ENCODE peak calls at places on chromosomes 7 and 10, in four cellular contexts. U is CD4-positive, CD25-positive, alpha-beta regulatory T cell; T is esophagus squamous epithelium; S is heart right ventricle. N is an unnamed sample.
A peak's percentile ranks its signal among the peaks of the same experiment; 100 is the strongest.

GRCh38 chr10:78749898-78750297 is 318.9 kb upstream of the ZMIZ1 start:
- DNase-seq in T (no peak), U (no peak), S (no peak), N (peak; percentile 38)

GRCh38 chr7:138799336-138799965 is 1.5 kb upstream of the ATP6V0A4 start:
- DNase-seq in S (no peak), U (no peak), T (no peak), N (no peak)

GRCh38 chr7:146411975-146412374 is 295.4 kb downstream of the CNTNAP2 start:
- DNase-seq in U (no peak), T (no peak), S (no peak), N (no peak)

GRCh38 chr10:68506406-68506805 is 20.9 kb downstream of the SLC25A16 start:
- DNase-seq in U (no peak), S (no peak), T (no peak), N (no peak)

GRCh38 chr10:1163204-1163660 is 107.0 kb downstream of the WDR37 start:
- DNase-seq in S (no peak), U (no peak), T (no peak), N (no peak)

GRCh38 chr7:2479276-2480070 is 3.3 kb upstream of the GRIFIN start:
- DNase-seq in S (peak; percentile 4), U (no peak), T (no peak), N (no peak)

GRCh38 chr7:148458263-148458662 is 132.3 kb upstream of the C7orf33 start:
- DNase-seq in U (no peak), S (no peak), T (no peak), N (no peak)

GRCh38 chr10:72087392-72087968 is 871 bp downstream of the SPOCK2 start:
- DNase-seq in T (no peak), U (peak; percentile 57), S (no peak), N (peak; percentile 33)

GRCh38 chr10:99337261-99337905 is 8.2 kb downstream of the CNNM1 start:
- DNase-seq in U (no peak), T (no peak), S (no peak), N (no peak)

GRCh38 chr7:30087371-30087770 is 47.4 kb upstream of the MTURN start:
- DNase-seq in T (no peak), S (no peak), U (no peak), N (no peak)

GRCh38 chr7:1131471-1132265 is 28.3 kb downstream of the ZFAND2A start:
- DNase-seq in U (no peak), T (no peak), S (no peak), N (no peak)

GRCh38 chr10:47047127-47047504 is 135.9 kb downstream of the PTPN20 start:
- DNase-seq in S (no peak), U (no peak), T (no peak), N (no peak)

GRCh38 chr10:77675347-77675746 is 37.7 kb upstream of the KCNMA1 start:
- DNase-seq in U (no peak), S (no peak), T (no peak), N (no peak)

GRCh38 chr7:36535866-36536664 is 146.4 kb downstream of the ANLN start:
- DNase-seq in U (no peak), T (no peak), S (no peak), N (no peak)

GRCh38 chr10:80356563-80356999 is at the start of the genes DYDC1 and DYDC2:
- DNase-seq in U (no peak), T (no peak), S (peak; percentile 22), N (no peak)

GRCh38 chr7:24653316-24654085 is 80.2 kb downstream of the PALS2 start:
- DNase-seq in S (no peak), T (no peak), U (no peak), N (no peak)

GRCh38 chr10:12308102-12308501 is 41.2 kb upstream of the CAMK1D start:
- DNase-seq in S (no peak), U (no peak), T (no peak), N (no peak)

GRCh38 chr10:94279835-94280709 is 82.7 kb downstream of the NOC3L start:
- DNase-seq in U (peak; percentile 33), S (peak; percentile 22), T (no peak), N (peak; percentile 53)

GRCh38 chr10:122135251-122136025 is 135.7 kb upstream of the BTBD16 start:
- DNase-seq in S (no peak), U (no peak), T (no peak), N (no peak)

GRCh38 chr7:50781894-50782293 is 802 bp downstream of the GRB10 start:
- DNase-seq in S (no peak), T (no peak), U (no peak), N (no peak)

GRCh38 chr7:20083781-20084180 is 133.4 kb downstream of the MACC1 start:
- DNase-seq in U (no peak), S (no peak), T (no peak), N (no peak)

GRCh38 chr10:1085258-1085657 is 29.1 kb downstream of the WDR37 start:
- DNase-seq in T (no peak), U (no peak), S (no peak), N (no peak)

GRCh38 chr7:80918406-80918805 is 445 bp downstream of the SEMA3C start:
- DNase-seq in U (no peak), T (no peak), S (no peak), N (no peak)

DNA sequence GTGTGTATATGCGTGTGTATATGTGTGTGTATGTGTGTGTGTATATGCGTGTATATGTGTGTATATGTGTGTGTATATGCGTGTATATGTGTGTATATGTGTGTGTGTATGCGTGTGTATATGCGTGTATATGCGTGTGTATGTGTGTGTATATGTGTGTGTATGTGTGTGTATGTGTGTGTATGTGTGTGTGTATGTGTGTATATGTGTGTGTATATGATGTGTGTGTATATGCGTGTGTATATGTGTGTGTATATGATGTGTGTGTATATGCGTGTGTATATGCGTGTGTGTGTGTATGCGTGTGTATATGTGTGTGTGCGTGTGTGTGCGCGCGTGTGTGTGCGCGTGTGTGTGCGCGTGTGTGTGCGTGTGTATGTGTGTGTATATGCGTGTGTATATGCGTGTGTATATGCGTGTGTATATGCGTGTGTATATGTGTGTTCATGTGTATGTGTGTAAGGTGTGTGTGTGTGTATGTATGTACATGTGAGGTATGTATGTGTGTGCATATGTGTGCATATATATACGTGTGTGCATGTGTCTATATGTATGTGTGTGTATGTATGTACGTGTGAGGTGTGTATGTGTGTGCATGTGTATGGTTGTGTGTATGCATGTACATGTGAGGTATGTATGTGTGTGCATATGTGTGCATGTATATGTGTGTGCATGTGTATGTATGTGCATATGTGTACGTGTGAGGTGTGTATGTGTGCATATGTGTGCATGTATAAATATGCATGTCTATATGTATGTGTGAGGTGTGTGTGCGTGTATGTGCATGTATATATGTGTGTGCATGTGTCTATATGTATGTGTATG is 5.9 kb downstream of the UCN3 start:
- DNase-seq in T (no peak), S (no peak), U (no peak), N (no peak)
- H3K4me3 ChIP-seq in T (no peak overlapping the region), S (no peak overlapping the region), U (no peak overlapping the region), N (no peak overlapping the region)

DNA sequence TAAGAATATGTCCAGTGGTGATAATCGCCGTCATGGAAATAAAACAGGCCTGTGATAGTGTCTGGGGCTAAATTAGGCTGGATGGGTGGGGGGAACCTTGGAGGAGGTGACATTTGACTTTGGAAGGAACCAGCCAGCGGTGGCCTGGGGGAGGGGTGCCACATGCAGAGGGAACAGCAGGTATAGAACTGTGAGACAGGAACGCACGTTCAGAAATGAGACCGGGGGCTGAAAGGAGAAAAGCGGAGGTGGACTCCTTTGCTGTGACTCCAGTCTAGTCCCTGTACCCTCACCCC is 2.6 kb upstream of the CYP26A1 start:
- DNase-seq in S (no peak), T (no peak), U (no peak), N (no peak)
- H3K27me3 ChIP-seq in S (peaks cover 98% of the 10 kb centered on the region), T (peaks cover 58% of the 10 kb centered on the region), U (peaks cover 14% of the 10 kb centered on the region), N (peaks cover 8% of the 10 kb centered on the region)

DNA sequence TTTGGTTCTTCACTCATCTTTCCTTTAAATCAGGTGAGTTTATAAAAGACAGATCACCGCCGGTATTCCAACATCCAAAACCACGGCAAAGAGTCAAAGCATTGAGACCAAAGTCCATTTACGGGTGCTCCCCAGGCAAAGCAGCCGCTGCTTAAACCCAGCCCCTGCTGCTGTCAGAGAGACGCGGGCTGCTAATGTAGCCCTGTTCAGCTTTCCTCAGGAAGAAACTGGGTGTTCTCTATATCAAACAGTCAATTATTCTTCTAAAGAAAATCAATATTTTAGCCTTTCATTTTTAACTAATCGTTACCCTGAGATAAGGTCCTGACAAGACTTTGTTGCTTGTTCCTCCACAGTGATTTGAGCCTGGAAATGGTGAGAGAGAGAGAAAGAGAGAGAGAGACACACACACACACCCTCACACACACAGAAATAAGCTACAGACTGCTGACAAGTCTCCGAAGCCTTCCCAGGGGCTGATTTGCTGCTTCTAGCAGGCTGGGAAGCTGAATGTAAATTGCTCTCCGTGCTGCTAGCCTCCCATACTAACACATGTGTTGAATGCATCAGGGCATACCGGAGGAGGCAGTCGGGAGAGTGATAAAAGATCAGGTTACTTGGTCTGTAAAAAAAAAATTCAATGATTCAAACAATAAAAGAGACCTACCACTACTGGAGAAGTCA is 183.0 kb upstream of the ANK3 start:
- DNase-seq in T (no peak), S (peak; percentile 13), U (no peak), N (no peak)
- H3K4me3 ChIP-seq in T (peak overlapping the region; percentile 55), S (peak overlapping the region; percentile 45), U (peak overlapping the region; percentile 9), N (no peak overlapping the region)

DNA sequence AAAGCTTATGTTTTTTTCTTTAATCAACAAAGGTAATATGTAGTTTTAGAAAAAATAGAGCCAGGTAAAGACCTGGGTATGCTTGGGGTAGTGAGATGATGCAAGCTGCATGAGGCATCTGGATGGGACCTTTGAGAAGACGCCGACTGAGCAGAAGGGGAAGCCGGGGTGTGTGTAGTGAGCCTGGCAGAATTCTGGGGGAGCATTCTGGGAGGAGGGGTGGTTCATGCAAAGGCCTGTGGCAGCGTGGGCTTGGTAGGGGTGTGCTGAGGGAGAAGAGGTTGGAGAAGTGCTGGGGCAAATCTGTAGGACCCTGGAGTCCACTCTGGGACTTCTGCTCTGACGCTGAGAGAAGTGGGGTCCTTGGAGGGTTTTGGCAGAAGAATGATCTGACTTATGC is 33.9 kb upstream of the SHH start:
- DNase-seq in S (no peak), U (no peak), T (no peak), N (no peak)
- H3K27me3 ChIP-seq in S (peaks cover 67% of the 10 kb centered on the region), U (no peaks in the 10 kb centered on the region), T (no peaks in the 10 kb centered on the region), N (peaks cover 8% of the 10 kb centered on the region)

GRCh38 chr10:133080683-133081040 is 7.1 kb upstream of the ADGRA1 start:
- DNase-seq in S (no peak), U (no peak), T (no peak), N (no peak)

GRCh38 chr10:133083422-133084100 is 4.2 kb upstream of the ADGRA1 start:
- DNase-seq in U (no peak), T (no peak), S (no peak), N (no peak)

GRCh38 chr10:133084491-133084890 is 3.2 kb upstream of the ADGRA1 start:
- DNase-seq in T (no peak), S (no peak), U (no peak), N (no peak)

GRCh38 chr10:133081636-133082035 is 6.1 kb upstream of the ADGRA1 start:
- DNase-seq in T (no peak), S (no peak), U (no peak), N (no peak)

GRCh38 chr10:133082685-133083421 is 4.9 kb upstream of the ADGRA1 start:
- DNase-seq in S (no peak), U (no peak), T (no peak), N (no peak)
- H3K4me3 ChIP-seq in S (no peak overlapping the region), U (no peak overlapping the region), T (no peak overlapping the region), N (no peak overlapping the region)

DNA sequence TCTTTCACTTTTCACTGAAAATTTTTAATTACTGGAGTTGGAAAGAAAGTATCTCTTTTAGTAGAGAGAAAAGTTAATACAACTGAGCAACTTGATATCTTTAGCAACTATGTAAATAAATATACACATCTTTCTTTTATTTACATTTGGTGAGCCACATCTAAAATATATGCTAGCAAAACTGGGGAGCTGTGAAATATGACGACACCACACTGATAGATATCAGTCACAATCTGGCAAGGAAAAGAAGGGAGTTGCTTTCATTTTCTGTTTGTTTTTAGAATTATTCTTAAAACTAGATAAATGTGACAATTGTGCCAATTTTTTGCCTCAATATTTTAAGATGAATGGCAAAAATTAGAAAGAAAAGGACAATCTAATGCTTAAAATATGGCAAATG is 2.7 kb upstream of the ZNF804B start:
- DNase-seq in T (no peak), U (no peak), S (no peak), N (no peak)
- H3K27me3 ChIP-seq in T (peaks cover 21% of the 10 kb centered on the region), U (peaks cover 5% of the 10 kb centered on the region), S (peaks cover 71% of the 10 kb centered on the region), N (no peaks in the 10 kb centered on the region)